ENCODE peak calls at places on chromosomes 5 and 9, in four cellular contexts. F is SK-N-SH, S is K562, D is HepG2. P is an unnamed sample.

GRCh38 chr5:121668635-121669034 is 183.0 kb upstream of the FTMT start:
- DNase-seq in F (no peak), S (no peak), D (no peak), P (no peak)

GRCh38 chr9:134439368-134439784 is 113.1 kb downstream of the RXRA start:
- DNase-seq in F (no peak), S (no peak), D (peak), P (no peak)

GRCh38 chr9:111952559-111952958 is 55.9 kb downstream of the UGCG start:
- DNase-seq in F (no peak), S (no peak), D (no peak), P (no peak)

GRCh38 chr5:127671218-127671617 is 22.3 kb downstream of the CTXN3 start:
- DNase-seq in F (no peak), S (no peak), D (no peak), P (no peak)

GRCh38 chr5:72608297-72608696 is 101.1 kb upstream of the ZNF366 start:
- DNase-seq in F (peak), S (no peak), D (no peak), P (no peak)

GRCh38 chr9:14238044-14238443 is 75.9 kb downstream of the NFIB start:
- DNase-seq in F (no peak), S (no peak), D (peak), P (no peak)

GRCh38 chr9:114304416-114305188 is 18.3 kb upstream of the ORM1 start:
- DNase-seq in F (no peak), S (no peak), D (no peak), P (no peak)

GRCh38 chr9:37083654-37084053 is 36.7 kb upstream of the ZCCHC7 start:
- DNase-seq in F (no peak), S (no peak), D (no peak), P (no peak)

GRCh38 chr5:115098041-115098702 is 71.5 kb downstream of the TRIM36 start:
- DNase-seq in F (peak), S (peak), D (peak), P (peak)

GRCh38 chr5:92309336-92309991 is 926.3 kb upstream of the ARRDC3 start:
- DNase-seq in F (peak), S (no peak), D (peak), P (no peak)

GRCh38 chr9:114169029-114169939 is 13.9 kb downstream of the COL27A1 start:
- DNase-seq in F (no peak), S (no peak), D (no peak), P (no peak)

GRCh38 chr5:2142456-2142954 is 259.8 kb upstream of the IRX4 start:
- DNase-seq in F (no peak), S (no peak), D (no peak), P (no peak)

GRCh38 chr5:24804221-24804681 is 159.5 kb upstream of the CDH10 start:
- DNase-seq in F (no peak), S (no peak), D (no peak), P (no peak)

GRCh38 chr5:176658817-176659216 is 11.5 kb downstream of the TSPAN17 start:
- DNase-seq in F (no peak), S (no peak), D (no peak), P (no peak)

GRCh38 chr9:113701741-113702422 is 174.2 kb upstream of the ZNF618 start:
- DNase-seq in F (no peak), S (no peak), D (no peak), P (no peak)

GRCh38 chr9:33246269-33246860 is 6.4 kb downstream of the SPINK4 start:
- DNase-seq in F (no peak), S (no peak), D (no peak), P (no peak)

GRCh38 chr5:18220631-18221030 is 586.4 kb downstream of the TAF11L14 start:
- DNase-seq in F (no peak), S (no peak), D (no peak), P (no peak)

GRCh38 chr9:90340421-90340820 is 302.2 kb downstream of the DIRAS2 start:
- DNase-seq in F (no peak), S (no peak), D (no peak), P (no peak)

GRCh38 chr5:33313150-33313549 is 127.6 kb upstream of the TARS1 start:
- DNase-seq in F (no peak), S (no peak), D (no peak), P (no peak)

GRCh38 chr5:86869268-86869667 is 251.5 kb downstream of the COX7C start:
- DNase-seq in F (no peak), S (no peak), D (no peak), P (no peak)

GRCh38 chr9:108053555-108054061 is 564.0 kb upstream of the KLF4 start:
- DNase-seq in F (no peak), S (no peak), D (no peak), P (no peak)

GRCh38 chr5:169856571-169856970 is 123.7 kb downstream of the INSYN2B start:
- DNase-seq in F (no peak), S (peak), D (no peak), P (no peak)

GRCh38 chr5:17099946-17100345 is 117.5 kb upstream of the BASP1 start:
- DNase-seq in F (no peak), S (no peak), D (no peak), P (no peak)
- TF ChIP-seq NFIC in F (no peak), S (no peak), D (no peak), P (no peak)

GRCh38 chr9:120344230-120344629 is 235.7 kb downstream of the CDK5RAP2 start:
- DNase-seq in F (no peak), S (no peak), D (peak), P (no peak)
- TF ChIP-seq NFIC in F (no peak), S (no peak), D (no peak), P (no peak)

GRCh38 chr9:12861035-12861434 is 86.2 kb downstream of the LURAP1L start:
- DNase-seq in F (no peak), S (no peak), D (no peak), P (no peak)

GRCh38 chr9:12863624-12864023 is 88.8 kb downstream of the LURAP1L start:
- DNase-seq in F (peak), S (no peak), D (no peak), P (no peak)

GRCh38 chr9:12862596-12862995 is 87.8 kb downstream of the LURAP1L start:
- DNase-seq in F (no peak), S (no peak), D (no peak), P (no peak)

GRCh38 chr9:12856608-12857007 is 81.8 kb downstream of the LURAP1L start:
- DNase-seq in F (no peak), S (no peak), D (no peak), P (no peak)

DNA sequence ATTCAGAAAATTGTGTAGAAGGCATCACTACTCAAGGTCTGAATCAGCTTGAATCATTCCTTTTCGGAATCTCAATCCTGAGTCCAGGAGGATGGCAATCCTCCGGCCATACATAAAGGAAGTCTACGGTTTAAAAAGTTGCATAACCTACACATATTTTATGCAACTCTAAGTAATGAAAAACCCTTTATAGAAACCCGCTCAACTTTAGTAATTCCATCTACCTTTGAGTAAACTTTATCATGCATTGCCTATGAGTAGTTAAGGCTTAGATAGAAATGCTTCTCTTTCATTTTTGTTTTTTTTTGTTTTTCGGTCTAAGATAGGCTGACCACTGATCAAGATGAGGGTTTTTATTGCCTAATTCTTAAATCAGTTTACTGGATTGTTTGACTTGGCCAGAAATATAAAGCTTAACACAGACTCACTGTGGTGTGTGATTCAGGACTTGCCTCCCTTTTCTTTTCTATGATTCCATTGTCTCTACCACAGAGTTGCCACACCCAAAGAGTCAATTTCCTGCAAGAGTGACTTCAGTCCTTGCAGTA is 85.0 kb downstream of the LURAP1L start:
- DNase-seq in F (no peak), S (no peak), D (no peak), P (no peak)
- TF ChIP-seq NFIC in F (no peak), S (no peak), D (no peak), P (no peak)

GRCh38 chr9:88258012-88258411 is 119.7 kb upstream of the SPATA31C2 start:
- DNase-seq in F (no peak), S (no peak), D (no peak), P (no peak)
- TF ChIP-seq NFIC in F (no peak), S (no peak), D (no peak), P (no peak)

DNA sequence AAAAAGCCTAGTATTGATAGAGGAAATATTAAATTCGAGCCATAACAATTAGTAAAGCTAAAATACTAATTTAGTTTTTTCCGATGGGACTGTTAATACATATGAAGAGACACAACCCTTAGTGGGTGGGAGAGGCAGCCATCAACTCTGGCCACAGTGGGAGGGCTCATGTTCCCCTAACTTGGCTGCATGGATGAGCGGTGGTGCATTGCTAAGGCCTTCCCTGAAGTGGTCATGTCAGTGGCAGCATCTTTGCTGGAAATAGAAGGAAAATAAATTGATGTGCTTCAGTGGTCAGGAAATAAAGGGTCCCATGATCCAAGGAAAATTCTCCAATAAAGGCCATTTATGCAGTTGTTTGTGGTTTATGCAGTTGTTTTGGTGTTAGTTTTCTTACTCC is 33.9 kb upstream of the F2RL2 start:
- DNase-seq in F (no peak), S (no peak), D (no peak), P (no peak)
- TF ChIP-seq NFIC in F (no peak), S (no peak), D (no peak), P (no peak)

GRCh38 chr9:121755581-121755980 is 104.1 kb downstream of the DAB2IP start:
- DNase-seq in F (no peak), S (no peak), D (no peak), P (no peak)

GRCh38 chr9:121754655-121755436 is 103.4 kb downstream of the DAB2IP start:
- DNase-seq in F (no peak), S (no peak), D (no peak), P (no peak)

GRCh38 chr9:121758693-121759092 is 107.3 kb downstream of the DAB2IP start:
- DNase-seq in F (no peak), S (no peak), D (no peak), P (no peak)

GRCh38 chr9:121757286-121757595 is 105.8 kb downstream of the DAB2IP start:
- DNase-seq in F (no peak), S (no peak), D (no peak), P (no peak)

DNA sequence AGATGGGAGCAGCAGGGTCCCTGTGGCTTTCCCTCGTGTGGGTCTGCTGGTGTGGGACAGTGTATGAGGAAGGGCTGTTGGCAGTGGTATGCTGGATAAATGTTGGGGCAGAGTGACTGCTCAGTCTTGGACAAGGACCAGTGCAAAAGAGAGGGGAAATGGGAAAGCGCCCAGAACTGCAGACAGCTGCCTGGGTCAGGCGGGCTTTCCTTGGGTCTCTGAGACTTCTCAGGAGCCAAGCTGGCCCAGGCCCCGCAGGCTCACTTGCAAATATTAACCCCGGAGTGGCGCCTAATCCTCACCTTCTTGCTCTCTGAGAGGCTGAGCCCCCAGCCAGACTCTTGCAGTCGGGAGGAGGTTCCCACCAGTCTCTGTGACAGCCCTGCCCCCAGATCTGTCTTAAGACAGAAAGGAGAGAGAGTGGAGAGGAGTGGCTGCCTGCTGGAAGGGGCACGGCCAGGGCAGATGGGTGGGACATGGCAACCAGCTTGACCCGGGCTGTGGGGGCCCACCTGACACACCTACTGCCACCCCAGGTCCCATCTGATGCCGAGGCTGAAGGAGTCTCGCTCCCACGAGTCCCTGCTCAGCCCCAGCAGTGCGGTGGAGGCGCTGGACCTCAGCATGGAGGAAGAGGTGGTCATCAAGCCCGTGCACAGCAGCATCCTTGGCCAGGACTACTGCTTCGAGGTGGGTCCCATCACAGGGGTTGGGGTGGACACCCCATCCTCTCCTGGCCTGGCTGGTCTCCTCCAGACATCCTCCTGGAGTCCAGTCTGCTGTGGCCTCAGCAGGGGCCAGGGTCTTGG is 105.2 kb downstream of the DAB2IP start:
- DNase-seq in F (no peak), S (no peak), D (no peak), P (no peak)
- TF ChIP-seq NFIC in F (no peak), S (no peak), D (no peak), P (no peak)

GRCh38 chr9:94011134-94011533 is 56.0 kb upstream of the BARX1 start:
- DNase-seq in F (no peak), S (no peak), D (no peak), P (no peak)

GRCh38 chr9:94002316-94003140 is 47.4 kb upstream of the BARX1 start:
- DNase-seq in F (peak), S (peak), D (peak), P (no peak)

DNA sequence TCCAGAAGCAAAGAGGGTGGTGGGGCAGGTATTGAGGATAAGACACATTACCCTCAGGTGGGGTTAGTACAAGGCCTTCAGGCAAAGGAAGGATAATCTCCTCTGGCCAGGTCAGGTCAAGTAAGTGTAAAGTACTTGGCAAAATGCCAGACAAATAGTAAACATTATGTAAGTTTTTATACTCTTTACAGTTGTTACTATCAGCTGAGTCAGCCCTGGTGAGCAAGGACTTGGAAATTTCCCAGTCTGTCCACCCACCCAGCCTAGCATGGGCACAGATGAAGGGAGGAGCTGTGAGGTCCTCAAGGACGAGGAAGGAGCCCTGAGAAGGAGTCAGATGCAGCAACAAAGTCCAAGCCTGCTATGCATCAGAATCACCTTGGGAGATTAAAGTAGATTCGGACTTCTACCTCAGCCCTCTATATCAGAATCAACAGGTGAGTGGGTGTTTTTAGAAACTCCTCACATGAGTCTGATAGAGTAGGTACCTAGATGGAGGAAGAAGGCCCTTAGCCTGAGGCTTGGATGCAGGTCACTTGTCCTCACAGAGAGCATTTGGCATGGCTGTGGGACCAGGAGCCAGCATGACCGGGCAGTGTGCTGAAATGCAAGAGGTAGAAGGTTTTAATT is 50.2 kb upstream of the BARX1 start:
- DNase-seq in F (no peak), S (no peak), D (no peak), P (no peak)
- TF ChIP-seq NFIC in F (no peak), S (peak), D (no peak), P (no peak)

DNA sequence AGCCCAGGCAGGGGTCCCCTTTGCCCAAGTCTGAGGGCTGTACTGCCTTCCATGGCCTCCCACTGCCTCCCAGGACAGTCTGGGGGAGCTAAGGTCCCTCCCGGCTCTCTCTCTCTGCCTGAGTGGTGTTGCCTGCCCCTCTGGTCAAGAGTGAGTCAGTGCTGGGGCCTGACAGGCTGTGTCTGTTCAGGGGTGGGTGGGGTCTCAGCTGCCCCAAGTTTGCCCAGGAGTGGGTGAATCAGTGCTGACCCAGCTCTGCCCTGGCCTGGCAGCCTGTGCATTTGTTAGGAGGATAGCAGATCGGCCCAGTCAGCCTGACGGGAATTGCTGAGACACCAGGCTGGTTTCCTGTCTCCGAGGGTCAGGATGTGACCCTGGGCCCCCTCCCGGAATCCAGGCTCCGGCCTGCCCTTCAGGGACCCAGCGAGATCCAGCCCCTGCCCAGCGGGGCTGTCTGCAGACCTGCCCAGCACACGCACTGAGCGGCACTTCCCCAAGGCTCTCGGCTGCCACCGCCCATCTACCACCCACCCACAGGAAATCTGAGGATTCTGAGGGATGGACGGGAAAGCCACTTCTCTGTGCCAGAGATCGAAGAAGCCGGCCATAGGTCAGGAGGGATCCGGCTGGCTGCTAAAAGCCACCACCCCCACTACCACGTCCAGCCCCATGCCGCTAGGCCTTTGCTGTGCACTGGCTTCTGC is 15.9 kb downstream of the ENG start:
- DNase-seq in F (no peak), S (no peak), D (no peak), P (no peak)
- TF ChIP-seq NFIC in F (peak), S (no peak), D (no peak), P (no peak)

DNA sequence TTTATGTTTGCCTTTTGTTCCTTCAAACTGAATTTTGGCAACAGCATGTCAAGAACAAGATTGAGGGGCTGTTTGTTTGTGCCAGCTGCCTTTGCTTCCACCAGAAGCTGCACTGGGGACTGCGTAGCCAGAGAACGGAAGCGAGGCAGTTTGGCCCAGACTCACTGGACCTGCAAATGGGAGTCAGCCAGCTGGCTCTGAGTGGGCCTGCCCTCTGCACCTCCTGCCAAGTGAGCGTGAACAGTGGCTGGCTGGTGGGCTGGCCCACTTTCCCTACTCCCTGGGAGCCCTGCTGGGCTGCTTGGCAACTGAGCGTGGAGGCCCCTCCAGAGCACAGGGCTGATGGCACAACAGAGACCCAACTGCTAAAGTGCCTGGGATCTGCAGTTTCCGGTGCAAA is 111.6 kb downstream of the GALNT10 start:
- DNase-seq in F (no peak), S (no peak), D (no peak), P (no peak)
- TF ChIP-seq NFIC in F (no peak), S (no peak), D (no peak), P (no peak)

P was measured in GM12878.